ENCODE peak calls at places on chromosomes 2 and 18, in seven cellular contexts. L is pancreas, I is Peyer's patch, A is body of pancreas, U is mesenchymal stem cell, V is neuronal stem cell, Z is K562. C is an unnamed sample.

GRCh38 chr2:16254356-16254965 is 314.1 kb downstream of the MYCN start:
- DNase-seq in I (no peak), U (no peak), A (no peak), L (no peak), Z (no peak), V (no peak), C (no peak)

GRCh38 chr2:159737292-159737916 is 25.1 kb downstream of the MARCHF7 start:
- DNase-seq in A (no peak), V (no peak), I (no peak), L (no peak), U (peak; percentile 16), Z (no peak), C (no peak)

GRCh38 chr2:30770791-30771190 is 36.5 kb downstream of the CAPN13 start:
- DNase-seq in A (no peak), U (no peak), L (no peak), Z (no peak), V (no peak), I (no peak), C (no peak)

GRCh38 chr18:22699629-22700028 is 233.5 kb upstream of the RBBP8 start:
- DNase-seq in Z (no peak), A (no peak), I (no peak), L (no peak), V (no peak), U (no peak), C (no peak)

GRCh38 chr18:79694895-79695213 is 15.3 kb downstream of the CTDP1 start:
- DNase-seq in U (no peak), Z (no peak), I (no peak), L (no peak), V (no peak), A (no peak), C (no peak)

GRCh38 chr2:54377901-54378493 is 78.1 kb upstream of the SPTBN1 start:
- DNase-seq in V (no peak), I (no peak), A (no peak), L (no peak), Z (no peak), U (no peak), C (no peak)

GRCh38 chr18:45663646-45664045 is 48.4 kb downstream of the SLC14A2 start:
- DNase-seq in I (no peak), A (no peak), U (no peak), Z (no peak), V (no peak), L (no peak), C (peak; percentile 70)

GRCh38 chr2:229909090-229909489 is 12.7 kb downstream of the TRIP12 start:
- DNase-seq in V (no peak), I (no peak), Z (no peak), A (no peak), L (no peak), U (no peak), C (no peak)

GRCh38 chr2:37389984-37390765 is 45.7 kb downstream of the QPCT start:
- DNase-seq in L (no peak), A (peak; percentile 24), I (peak; percentile 72), Z (peak; percentile 33), U (peak; percentile 92), V (no peak), C (no peak)

GRCh38 chr2:159904565-159905281 is 106.7 kb upstream of the CD302 start:
- DNase-seq in I (peak; percentile 94), U (no peak), V (no peak), A (peak; percentile 78), Z (peak; percentile 86), L (peak; percentile 88), C (peak; percentile 83)

GRCh38 chr18:47729356-47729755 is 201.1 kb downstream of the SMAD2 start:
- DNase-seq in V (no peak), Z (no peak), U (no peak), A (no peak), I (peak; percentile 1), L (no peak), C (no peak)

GRCh38 chr2:105144941-105145300 is 96.6 kb upstream of the GPR45 start:
- DNase-seq in U (no peak), I (no peak), V (no peak), L (no peak), A (no peak), Z (no peak), C (no peak)

GRCh38 chr2:133414486-133415209 is 153.6 kb downstream of the NCKAP5 start:
- DNase-seq in V (no peak), U (no peak), Z (no peak), I (peak; percentile 69), L (no peak), A (no peak), C (no peak)

GRCh38 chr18:4233468-4233867 is 221.6 kb downstream of the DLGAP1 start:
- DNase-seq in U (no peak), L (no peak), Z (no peak), V (no peak), A (no peak), I (no peak), C (no peak)

GRCh38 chr2:136327162-136327852 is 209.4 kb upstream of the CXCR4 start:
- DNase-seq in Z (peak; percentile 18), L (no peak), U (peak; percentile 66), I (peak; percentile 84), A (peak; percentile 33), V (no peak), C (peak; percentile 2)

GRCh38 chr2:191171291-191171690 is 20.5 kb upstream of the STAT4 start:
- DNase-seq in U (no peak), L (no peak), Z (no peak), V (no peak), A (no peak), I (no peak), C (no peak)
- H3K4me1 ChIP-seq in U (peaks cover 6% of the 10 kb centered on the region), L (peaks cover 11% of the 10 kb centered on the region), Z (no peaks in the 10 kb centered on the region), V (peaks cover 4% of the 10 kb centered on the region), A (peaks cover 21% of the 10 kb centered on the region), I (peaks cover 6% of the 10 kb centered on the region), C (peaks cover 15% of the 10 kb centered on the region)

GRCh38 chr2:98444436-98445166 is at the start of gene INPP4A:
- DNase-seq in Z (peak; percentile 94), L (peak; percentile 92), I (peak; percentile 88), A (peak; percentile 80), U (peak; percentile 60), V (peak; percentile 88), C (peak; percentile 76)

GRCh38 chr2:98445167-98445522 is 487 bp downstream of the INPP4A start:
- DNase-seq in Z (no peak), A (no peak), L (no peak), U (peak; percentile 49), I (no peak), V (no peak), C (no peak)

GRCh38 chr2:98445708-98446577 is 1.3 kb downstream of the INPP4A start:
- DNase-seq in U (no peak), Z (peak; percentile 43), I (no peak), V (no peak), L (no peak), A (no peak), C (no peak)

GRCh38 chr2:98441706-98442450 is 2.8 kb upstream of the INPP4A start:
- DNase-seq in V (no peak), Z (no peak), A (no peak), U (no peak), L (no peak), I (no peak), C (no peak)

DNA sequence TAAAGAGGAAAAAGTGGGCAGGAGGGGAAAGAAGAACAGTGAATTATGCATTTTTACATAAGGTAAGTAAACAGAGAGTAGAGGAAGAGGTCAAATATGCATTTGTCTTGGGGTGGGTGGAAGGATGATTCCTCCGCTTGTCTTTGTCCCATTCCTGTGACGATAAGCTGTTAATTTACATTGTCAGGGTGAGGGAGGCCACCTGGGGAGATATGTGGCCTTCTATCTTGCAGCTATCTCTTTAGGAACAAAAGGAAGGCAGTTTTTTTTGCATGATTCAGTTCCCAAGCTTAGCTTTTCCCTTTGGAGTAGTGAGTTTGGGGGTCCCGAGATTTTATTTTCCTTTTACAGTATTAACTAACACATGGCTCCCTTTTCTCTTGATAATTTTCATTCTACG is 2.2 kb upstream of the INPP4A start:
- DNase-seq in U (no peak), L (no peak), V (no peak), Z (no peak), A (no peak), I (no peak), C (no peak)
- H3K4me1 ChIP-seq in U (peaks cover 7% of the 10 kb centered on the region), L (peaks cover 7% of the 10 kb centered on the region), V (peaks cover 8% of the 10 kb centered on the region), Z (peaks cover 13% of the 10 kb centered on the region), A (peaks cover 13% of the 10 kb centered on the region), I (peaks cover 6% of the 10 kb centered on the region), C (peaks cover 16% of the 10 kb centered on the region)

DNA sequence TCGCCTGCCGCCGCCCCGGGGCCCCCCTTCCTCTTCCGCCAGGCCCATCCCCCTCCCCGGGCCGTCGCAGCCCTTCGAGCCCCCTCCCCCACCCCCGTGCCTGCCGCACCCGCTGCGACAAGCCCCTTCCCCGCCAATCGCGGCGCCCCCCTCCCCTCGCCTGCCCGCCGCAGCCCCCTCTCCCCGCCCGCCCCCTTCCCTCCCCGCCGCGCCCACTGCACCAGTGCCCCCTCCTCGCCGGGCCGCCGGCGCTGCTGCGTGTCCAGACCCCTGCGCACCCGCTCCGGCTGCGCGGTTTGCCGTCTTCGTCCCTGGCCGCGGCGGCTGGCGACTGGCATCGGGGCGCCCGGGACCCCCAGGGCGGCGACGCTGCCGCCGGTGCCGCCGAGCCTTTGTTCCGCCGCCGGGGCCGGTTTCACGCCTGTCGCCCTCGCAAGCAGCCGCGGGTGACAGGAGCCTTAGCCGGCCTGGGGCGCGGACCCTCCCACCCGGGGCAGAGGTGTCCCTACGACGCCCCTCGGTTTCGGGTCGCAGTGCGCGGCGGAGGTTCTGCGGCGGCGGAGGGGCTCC is 18.1 kb downstream of the GPC1 start:
- DNase-seq in U (no peak), A (no peak), Z (no peak), I (no peak), L (peak; percentile 62), V (no peak), C (no peak)
- H3K4me1 ChIP-seq in U (peaks cover 56% of the 10 kb centered on the region), A (peaks cover 31% of the 10 kb centered on the region), Z (peaks cover 44% of the 10 kb centered on the region), I (peaks cover 13% of the 10 kb centered on the region), L (peaks cover 3% of the 10 kb centered on the region), V (peaks cover 60% of the 10 kb centered on the region), C (peaks cover 32% of the 10 kb centered on the region)

GRCh38 chr2:71699428-71699827 is 246.1 kb downstream of the DYSF start:
- DNase-seq in U (no peak), V (no peak), L (peak; percentile 21), A (no peak), I (no peak), Z (no peak), C (no peak)
- H3K4me1 ChIP-seq in U (peaks cover 17% of the 10 kb centered on the region), V (peaks cover 22% of the 10 kb centered on the region), L (no peaks in the 10 kb centered on the region), A (no peaks in the 10 kb centered on the region), I (no peaks in the 10 kb centered on the region), Z (no peaks in the 10 kb centered on the region), C (peaks cover 46% of the 10 kb centered on the region)

C was measured in thyroid gland.